ENCODE peak calls at places on chromosomes 3 and 15, in eight cellular contexts. P is suprapubic skin, L is A549, O is sigmoid colon, M is K562, U is HCT116, Q is gastrocnemius medialis, J is Peyer's patch. B is an unnamed sample. For H3K4me1, the result is how much of the 10 kb centered on the place peaks cover.

GRCh38 chr15:67021455-67021854 is 43.9 kb upstream of the SMAD3 start:
- DNase-seq in U (no peak), L (no peak), O (no peak), Q (no peak), M (no peak), P (no peak), J (no peak), B (no peak)

GRCh38 chr3:156542101-156543042 is 12.5 kb downstream of the SSR3 start:
- DNase-seq in M (no peak), P (no peak), Q (peak), J (no peak), U (no peak), L (no peak), O (no peak), B (peak)

GRCh38 chr3:37961622-37962455 is 28.7 kb upstream of the VILL start:
- DNase-seq in M (no peak), Q (no peak), U (no peak), J (no peak), O (no peak), P (no peak), L (no peak), B (no peak)

GRCh38 chr15:67054676-67055075 is 10.7 kb upstream of the SMAD3 start:
- DNase-seq in O (no peak), M (no peak), U (no peak), J (no peak), Q (no peak), P (no peak), L (no peak), B (no peak)

GRCh38 chr15:89278307-89278706 is 34.5 kb downstream of the FANCI start:
- DNase-seq in M (no peak), P (no peak), U (no peak), Q (no peak), J (no peak), O (no peak), L (no peak), B (no peak)

GRCh38 chr15:69954726-69955125 is 143.0 kb downstream of the TLE3 start:
- DNase-seq in O (no peak), L (no peak), P (no peak), U (no peak), Q (no peak), J (no peak), M (no peak), B (no peak)

GRCh38 chr3:78390221-78390620 is 1350.3 kb downstream of the ROBO2 start:
- DNase-seq in L (no peak), O (no peak), Q (no peak), U (no peak), J (no peak), M (no peak), P (no peak), B (no peak)

GRCh38 chr3:40047406-40047805 is 238.0 kb downstream of the MYRIP start:
- DNase-seq in O (no peak), Q (no peak), M (no peak), U (no peak), L (no peak), J (no peak), P (no peak), B (no peak)

GRCh38 chr3:141303481-141304223 is 64.7 kb upstream of the ZBTB38 start:
- DNase-seq in Q (no peak), U (peak), L (peak), M (peak), O (no peak), J (no peak), P (no peak), B (no peak)

GRCh38 chr3:171461087-171461917 is 1.1 kb upstream of the TNIK start:
- DNase-seq in O (no peak), L (peak), Q (peak), P (no peak), J (no peak), U (peak), M (no peak), B (no peak)

GRCh38 chr15:60392986-60393811 is 4.6 kb downstream of the ANXA2 start:
- DNase-seq in U (peak), L (peak), M (no peak), O (peak), J (peak), P (peak), Q (peak), B (peak)

GRCh38 chr3:143676742-143677141 is 171.5 kb downstream of the SLC9A9 start:
- DNase-seq in L (no peak), Q (no peak), U (no peak), P (no peak), J (no peak), O (no peak), M (no peak), B (no peak)

GRCh38 chr3:49422379-49423248 is at the start of gene AMT:
- DNase-seq in P (no peak), Q (no peak), J (peak), L (no peak), M (peak), O (no peak), U (no peak), B (peak)
- TF ChIP-seq POLR2A in P (no peak), Q (no peak), J (no peak), L (no peak), M (no peak), O (no peak), U (no peak), B (no peak)

GRCh38 chr3:9867106-9867505 is 12.9 kb downstream of the CIDEC start:
- DNase-seq in J (no peak), P (no peak), M (no peak), Q (no peak), U (no peak), L (no peak), O (no peak), B (no peak)
- H3K27ac ChIP-seq in J (no peak), P (peak), M (no peak), Q (no peak), U (no peak), L (no peak), O (peak), B (no peak)

GRCh38 chr3:52830535-52831258 is at the start of gene ITIH4:
- DNase-seq in M (peak), J (no peak), P (no peak), U (no peak), O (no peak), L (no peak), Q (peak), B (no peak)

GRCh38 chr3:52827441-52827840 is 3.0 kb downstream of the ITIH4 start:
- DNase-seq in M (no peak), L (no peak), P (no peak), Q (peak), J (no peak), O (no peak), U (no peak), B (no peak)

GRCh38 chr3:52829482-52829881 is 990 bp downstream of the ITIH4 start:
- DNase-seq in U (no peak), P (no peak), Q (no peak), M (no peak), O (no peak), L (no peak), J (no peak), B (no peak)

GRCh38 chr3:52829906-52830463 is 487 bp downstream of the ITIH4 start:
- DNase-seq in U (no peak), P (no peak), J (no peak), O (no peak), Q (no peak), M (no peak), L (no peak), B (no peak)

GRCh38 chr3:52827866-52828376 is 2.6 kb downstream of the ITIH4 start:
- DNase-seq in Q (no peak), L (peak), J (no peak), U (no peak), P (no peak), O (no peak), M (no peak), B (no peak)
- H3K4me1 ChIP-seq in Q (under half), L (under half), J (under half), U (under half), P (under half), O (under half), M (under half), B (under half)

DNA sequence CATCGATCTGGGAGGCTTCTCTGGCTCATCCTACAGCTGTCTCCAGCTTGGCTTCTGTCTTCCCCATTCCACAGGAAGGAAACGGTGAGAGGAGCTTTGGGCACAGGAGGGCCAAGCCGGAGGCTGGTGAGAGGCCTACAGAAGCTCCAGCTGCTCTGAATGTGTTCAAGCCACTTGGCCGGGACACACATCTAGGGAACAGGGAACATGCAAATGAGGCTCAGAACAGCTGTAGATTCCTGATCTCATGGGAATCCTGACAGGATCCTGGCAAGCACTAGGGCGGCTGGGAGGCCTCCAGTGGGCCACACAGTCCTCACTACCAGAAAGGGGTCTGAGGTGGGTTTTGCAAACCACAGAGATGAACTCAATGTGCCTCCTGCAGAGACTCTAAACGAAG is 13.7 kb downstream of the SEMA5B start:
- DNase-seq in L (no peak), O (no peak), P (no peak), U (no peak), Q (no peak), J (no peak), M (no peak), B (no peak)
- TF ChIP-seq POLR2A in L (no peak), O (no peak), P (no peak), U (no peak), Q (no peak), J (no peak), M (no peak), B (no peak)

GRCh38 chr15:73935547-73935946 is 9.3 kb downstream of the LOXL1 start:
- DNase-seq in U (no peak), M (no peak), Q (no peak), J (no peak), P (no peak), L (no peak), O (no peak), B (no peak)

GRCh38 chr15:73936588-73937312 is 10.5 kb downstream of the LOXL1 start:
- DNase-seq in U (no peak), L (no peak), J (peak), Q (no peak), O (no peak), M (no peak), P (no peak), B (no peak)

GRCh38 chr15:73936181-73936580 is 9.9 kb downstream of the LOXL1 start:
- DNase-seq in O (no peak), M (no peak), Q (no peak), U (no peak), L (no peak), P (no peak), J (peak), B (no peak)

GRCh38 chr15:73937726-73938125 is 11.5 kb downstream of the LOXL1 start:
- DNase-seq in P (no peak), Q (no peak), J (no peak), L (no peak), O (no peak), M (no peak), U (no peak), B (no peak)

GRCh38 chr15:73937313-73937695 is 11.0 kb downstream of the LOXL1 start:
- DNase-seq in M (no peak), P (no peak), O (no peak), L (no peak), J (no peak), Q (no peak), U (no peak), B (no peak)
- H3K27ac ChIP-seq in M (no peak), P (no peak), O (no peak), L (no peak), J (no peak), Q (no peak), U (no peak), B (no peak)

DNA sequence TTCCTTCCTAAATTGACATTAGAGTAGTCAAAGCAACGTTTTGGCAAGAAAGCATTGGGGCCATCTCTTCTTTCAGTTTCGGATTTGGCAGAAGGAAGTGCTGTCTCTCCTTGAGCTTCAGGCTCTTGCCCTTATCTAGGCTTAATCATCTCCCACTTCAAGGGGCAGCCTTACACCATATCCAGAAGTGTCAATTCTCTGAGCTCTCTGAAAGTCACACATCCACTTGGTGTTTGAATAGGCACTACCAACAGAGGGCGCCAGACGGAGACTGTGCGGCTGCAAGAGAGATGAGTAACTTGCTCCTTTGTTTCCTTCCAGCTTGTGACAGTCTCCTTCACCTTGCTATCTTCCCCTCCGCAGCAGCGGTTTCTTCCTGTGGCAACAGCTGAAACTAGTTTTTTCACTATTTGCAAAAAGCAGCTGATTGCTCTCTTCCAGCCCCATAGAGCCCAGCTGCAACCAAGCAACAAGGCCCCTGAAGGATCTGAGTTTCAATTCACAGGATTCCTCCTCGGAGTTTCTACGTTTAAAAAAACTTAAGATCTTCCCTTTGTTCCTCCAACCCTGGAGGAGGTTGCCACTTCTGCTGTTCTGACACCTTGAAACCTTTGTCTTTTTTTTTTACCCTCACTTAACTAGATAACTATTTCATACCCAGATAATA is 147.0 kb upstream of the SLCO3A1 start:
- DNase-seq in O (peak), U (peak), M (peak), P (peak), J (peak), L (peak), Q (peak), B (peak)
- H3K4me1 ChIP-seq in O (under half), U (under half), M (under half), P (under half), J (under half), L (under half), Q (under half), B (under half)

DNA sequence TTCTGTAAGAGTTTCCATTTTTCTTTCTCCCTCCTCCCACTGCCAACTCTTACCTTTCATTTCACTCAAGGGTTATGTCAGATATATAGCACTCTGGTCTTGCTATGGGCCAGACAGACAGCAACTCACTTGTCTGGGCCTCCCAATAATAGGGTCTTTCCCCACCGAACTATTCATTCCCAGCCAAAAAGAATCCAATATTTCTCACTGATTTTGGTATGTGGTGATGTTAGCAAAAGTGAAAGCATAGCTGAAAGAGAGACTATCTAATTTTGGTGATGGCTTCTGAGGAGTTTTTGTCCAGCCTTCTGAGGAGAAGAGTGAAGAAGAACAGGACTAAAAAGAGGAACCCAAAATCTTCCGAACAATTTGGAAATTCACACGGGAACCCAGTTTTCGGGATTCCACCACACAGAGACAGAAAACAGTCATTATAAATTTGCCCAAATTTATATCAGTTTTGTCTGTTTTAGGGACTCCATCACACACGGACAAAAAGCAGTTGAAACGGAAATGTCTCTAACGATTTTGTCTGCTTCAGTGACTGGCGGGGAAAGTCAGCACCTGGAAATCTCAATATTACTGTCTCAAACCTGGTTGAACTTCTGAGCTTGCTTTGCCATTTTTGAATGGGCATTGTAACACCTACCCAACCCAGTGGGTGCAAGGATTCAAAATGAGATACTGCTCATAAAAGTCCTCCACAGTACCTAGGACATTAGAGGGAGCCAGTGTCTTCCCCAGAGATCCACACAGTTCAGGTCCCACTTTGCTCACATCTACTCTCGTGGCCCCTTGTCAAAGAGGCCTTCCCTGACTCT is 9.1 kb downstream of the CD80 start:
- DNase-seq in Q (no peak), L (no peak), J (no peak), M (no peak), U (no peak), O (no peak), P (no peak), B (no peak)
- TF ChIP-seq POLR2A in Q (no peak), L (no peak), J (no peak), M (no peak), U (no peak), O (no peak), P (no peak), B (no peak)

GRCh38 chr3:112560330-112560729 is 1.4 kb downstream of the ATG3 start:
- DNase-seq in M (no peak), U (no peak), Q (no peak), P (no peak), J (no peak), L (no peak), O (no peak), B (no peak)
- H3K27ac ChIP-seq in M (peak), U (no peak), Q (peak), P (no peak), J (peak), L (peak), O (peak), B (no peak)